ENCODE peak calls at places on chromosomes 13 and 19, in six cellular contexts. Z is breast epithelium, J is AG10803, E is GM20000, V is ovary, M is BJ. F is an unnamed sample.

GRCh38 chr19:6270076-6270745 is 9.6 kb downstream of the MLLT1 start:
- DNase-seq in Z (no peak), J (no peak), E (no peak), V (peak; percentile 47), M (no peak), F (no peak)

GRCh38 chr19:12985049-12985776 is 10.1 kb upstream of the NFIX start:
- DNase-seq in Z (peak; percentile 80), J (peak; percentile 74), E (no peak), V (no peak), M (no peak), F (peak; percentile 52)

GRCh38 chr19:45985321-45985720 is 9.9 kb upstream of the CCDC61 start:
- DNase-seq in Z (no peak), J (no peak), E (no peak), V (no peak), M (no peak), F (no peak)

GRCh38 chr19:15456871-15457700 is 7.3 kb downstream of the RASAL3 start:
- DNase-seq in Z (peak; percentile 50), J (no peak), E (no peak), V (peak; percentile 35), M (no peak), F (no peak)

GRCh38 chr19:18488403-18488723 is 33.5 kb downstream of the ELL start:
- DNase-seq in Z (no peak), J (peak; percentile 52), E (no peak), V (no peak), M (no peak), F (no peak)

GRCh38 chr19:47280183-47280797 is 5.6 kb downstream of the INAFM1 start:
- DNase-seq in Z (no peak), J (peak; percentile 12), E (no peak), V (no peak), M (no peak), F (no peak)

GRCh38 chr13:95896302-95896701 is 156.9 kb downstream of the UGGT2 start:
- DNase-seq in Z (no peak), J (no peak), E (no peak), V (no peak), M (no peak), F (peak; percentile 1)

GRCh38 chr13:39185326-39185725 is 147.1 kb downstream of the NHLRC3 start:
- DNase-seq in Z (no peak), J (no peak), E (no peak), V (no peak), M (no peak), F (no peak)

GRCh38 chr19:49415102-49415809 is 8.0 kb downstream of the PTH2 start:
- DNase-seq in Z (no peak), J (no peak), E (peak; percentile 81), V (no peak), M (no peak), F (no peak)

GRCh38 chr19:8163781-8164180 is 14.4 kb upstream of the FBN3 start:
- DNase-seq in Z (no peak), J (no peak), E (no peak), V (no peak), M (no peak), F (no peak)

GRCh38 chr13:62781866-62782265 is 1366.2 kb upstream of the PCDH20 start:
- DNase-seq in Z (no peak), J (no peak), E (no peak), V (no peak), M (no peak), F (no peak)

GRCh38 chr19:33298146-33298911 is 4.0 kb downstream of the CEBPA start:
- DNase-seq in Z (peak; percentile 81), J (no peak), E (no peak), V (peak; percentile 10), M (no peak), F (no peak)

GRCh38 chr19:33295621-33296472 is 6.5 kb downstream of the CEBPA start:
- DNase-seq in Z (no peak), J (no peak), E (no peak), V (no peak), M (no peak), F (no peak)

GRCh38 chr19:33299061-33299665 is 3.2 kb downstream of the CEBPA start:
- DNase-seq in Z (no peak), J (no peak), E (no peak), V (no peak), M (no peak), F (no peak)

GRCh38 chr19:33296473-33297060 is 5.8 kb downstream of the CEBPA start:
- DNase-seq in Z (no peak), J (peak; percentile 77), E (no peak), V (peak; percentile 4), M (peak; percentile 64), F (peak; percentile 59)

DNA sequence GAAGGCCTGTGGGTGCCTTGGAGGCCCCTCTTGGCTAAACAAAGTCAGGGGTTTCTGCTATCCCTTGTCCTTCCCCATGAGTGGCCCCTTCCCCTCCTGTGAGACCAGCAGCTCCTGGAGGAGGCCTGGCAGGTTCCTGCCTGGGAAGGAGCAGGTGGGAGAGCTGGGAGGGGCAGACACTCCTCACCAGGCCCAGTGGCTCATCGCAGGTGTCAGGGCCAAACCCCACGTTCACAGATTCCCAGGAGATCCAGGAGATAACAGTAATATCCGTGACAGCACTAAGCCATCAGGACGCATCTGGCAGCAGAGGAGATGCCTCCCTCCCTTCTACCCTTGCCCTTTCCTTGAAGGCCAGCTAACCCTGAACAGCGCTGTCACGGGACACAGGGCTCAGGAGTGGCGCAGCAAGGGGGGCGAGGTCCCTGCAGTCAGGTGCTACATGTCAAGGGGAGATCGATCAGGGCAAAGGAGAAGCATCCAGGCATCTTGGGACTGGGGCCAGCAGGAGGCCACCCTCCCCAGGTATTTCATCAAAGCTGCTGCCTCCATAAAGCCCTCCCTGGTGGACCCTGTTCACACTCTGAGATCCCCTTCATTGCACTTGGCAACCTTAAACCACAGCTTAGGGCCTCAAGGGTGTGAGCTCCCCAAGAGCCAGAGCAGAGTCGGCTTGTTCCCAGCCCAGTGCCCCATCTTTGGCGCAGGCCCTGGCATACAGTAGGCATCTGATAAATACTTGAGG is 4.8 kb downstream of the CEBPA start:
- DNase-seq in Z (no peak), J (no peak), E (no peak), V (peak; percentile 5), M (no peak), F (no peak)
- TF ChIP-seq CTCF in Z (no peak), J (no peak), E (no peak), V (no peak), M (no peak), F (no peak)

GRCh38 chr13:35160921-35161320 is 218.9 kb downstream of the NBEA start:
- DNase-seq in Z (no peak), J (peak; percentile 63), E (no peak), V (no peak), M (no peak), F (no peak)

GRCh38 chr13:35164324-35164932 is 222.4 kb downstream of the NBEA start:
- DNase-seq in Z (no peak), J (peak; percentile 47), E (peak; percentile 16), V (no peak), M (no peak), F (peak; percentile 41)

GRCh38 chr13:35162420-35162819 is 220.3 kb downstream of the NBEA start:
- DNase-seq in Z (no peak), J (no peak), E (no peak), V (no peak), M (no peak), F (no peak)

GRCh38 chr13:35163674-35164073 is 221.6 kb downstream of the NBEA start:
- DNase-seq in Z (no peak), J (no peak), E (peak; percentile 15), V (no peak), M (no peak), F (no peak)

DNA sequence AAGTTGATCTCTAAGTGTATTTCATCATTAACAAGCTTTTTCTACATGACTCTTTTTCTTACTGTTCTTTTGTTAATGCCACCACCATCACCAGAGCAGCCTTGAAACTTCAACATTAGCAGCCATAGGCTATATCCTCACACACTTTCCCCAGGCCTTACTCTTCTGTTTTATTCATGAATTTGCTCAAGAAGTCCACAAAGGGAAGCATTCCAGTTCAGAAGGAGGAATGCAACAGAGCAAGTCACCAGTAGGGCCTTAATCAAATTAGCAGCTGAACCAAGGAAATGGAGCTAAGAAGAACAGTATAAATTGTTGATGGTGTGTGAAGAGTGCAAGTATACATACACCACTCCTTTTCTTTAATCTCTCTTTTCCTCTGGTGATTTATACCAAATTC is 223.1 kb downstream of the NBEA start:
- DNase-seq in Z (no peak), J (no peak), E (no peak), V (no peak), M (no peak), F (no peak)
- TF ChIP-seq CTCF in Z (no peak), J (no peak), E (no peak), V (no peak), M (no peak), F (no peak)

GRCh38 chr13:51862965-51863364 is 1.2 kb downstream of the CCDC70 start:
- DNase-seq in Z (no peak), J (no peak), E (no peak), V (no peak), M (no peak), F (no peak)

GRCh38 chr13:51861728-51862300 is at the start of gene CCDC70:
- DNase-seq in Z (no peak), J (no peak), E (no peak), V (no peak), M (no peak), F (peak; percentile 21)

GRCh38 chr13:51856027-51856736 is 5.6 kb upstream of the CCDC70 start:
- DNase-seq in Z (no peak), J (no peak), E (no peak), V (no peak), M (no peak), F (no peak)

GRCh38 chr13:51856998-51857397 is 4.8 kb upstream of the CCDC70 start:
- DNase-seq in Z (no peak), J (no peak), E (no peak), V (no peak), M (no peak), F (no peak)

DNA sequence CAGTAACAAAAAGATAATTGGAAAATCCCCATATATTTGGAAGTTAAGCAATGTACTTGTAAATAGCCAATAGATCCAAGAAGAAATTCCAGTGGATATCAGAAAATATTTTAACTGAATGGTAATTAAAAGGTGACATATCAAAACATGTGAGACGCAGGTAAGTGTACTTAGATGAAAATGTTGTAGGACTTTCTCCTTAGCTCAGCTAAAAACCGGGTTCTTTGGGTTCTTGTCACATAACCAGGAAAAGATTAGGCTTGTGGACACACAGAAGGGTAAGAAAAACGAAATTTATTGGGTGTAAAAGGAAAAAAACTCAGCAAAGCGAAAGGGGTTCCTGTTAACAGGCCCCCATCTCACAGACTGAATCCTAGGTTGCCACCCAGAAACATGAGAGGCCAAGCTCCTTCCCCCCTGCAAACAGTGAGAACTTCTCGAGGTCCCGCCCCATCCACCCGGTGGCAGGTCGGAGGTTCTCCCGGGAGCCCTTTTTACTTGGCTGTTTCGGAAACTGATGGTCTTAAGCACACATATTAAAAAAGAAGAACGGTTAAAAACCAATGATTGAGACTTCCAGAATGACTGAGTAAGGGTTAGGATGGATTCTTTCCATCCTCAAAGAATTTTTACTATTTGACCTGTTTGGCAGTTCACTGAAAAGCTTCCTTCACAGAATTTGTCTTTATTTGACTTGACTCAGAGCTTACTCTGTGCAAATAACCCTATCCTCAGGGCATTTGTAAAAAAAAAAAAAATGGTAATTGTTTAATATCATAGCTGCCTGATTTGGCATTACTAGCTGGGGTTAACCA is 3.1 kb upstream of the CCDC70 start:
- DNase-seq in Z (no peak), J (no peak), E (no peak), V (no peak), M (no peak), F (no peak)
- TF ChIP-seq CTCF in Z (no peak), J (no peak), E (no peak), V (no peak), M (no peak), F (no peak)

DNA sequence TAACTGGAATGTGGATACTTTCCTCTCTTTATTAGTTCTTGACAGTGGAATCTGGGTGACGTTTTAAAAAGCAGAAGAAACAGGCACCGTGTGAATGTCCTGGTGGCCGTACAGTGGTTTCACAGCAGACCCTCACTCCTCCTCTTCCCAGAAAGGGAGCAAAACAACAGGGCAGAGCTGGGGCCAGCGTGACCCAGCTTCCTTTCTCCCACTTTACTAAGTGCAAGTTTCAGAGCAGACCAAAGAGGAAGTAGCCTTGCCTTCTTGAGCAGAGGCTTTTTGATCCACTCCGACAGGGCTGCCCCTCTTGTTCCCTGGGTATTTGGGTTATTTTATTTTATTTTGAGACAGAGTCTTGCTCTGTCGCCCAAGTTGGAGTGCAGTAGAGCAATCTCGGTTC is 19.6 kb upstream of the C19orf33 start:
- DNase-seq in Z (no peak), J (no peak), E (peak; percentile 62), V (no peak), M (no peak), F (no peak)
- TF ChIP-seq CTCF in Z (no peak), J (no peak), E (no peak), V (no peak), M (no peak), F (no peak)

F was measured in HFFc6.